ENCODE peak calls at places on chromosomes 3 and 15, in five cellular contexts. H is MCF 10A; T is uterus; G is nephron progenitor cell; M is CD4-positive, alpha-beta T cell. X is an unnamed sample.

GRCh38 chr3:48090166-48090939 is 74.1 kb upstream of the MAP4 start:
- DNase-seq in H (no peak), T (no peak), G (no peak), M (no peak), X (no peak)

GRCh38 chr3:112143251-112143650 is 10.2 kb upstream of the GCSAM start:
- DNase-seq in H (no peak), T (no peak), G (no peak), M (no peak), X (no peak)

GRCh38 chr15:73127302-73127936 is 75.2 kb downstream of the NEO1 start:
- DNase-seq in H (peak), T (no peak), G (peak), M (no peak), X (no peak)

GRCh38 chr3:141063831-141064230 is 12.7 kb downstream of the SPSB4 start:
- DNase-seq in H (no peak), T (no peak), G (no peak), M (no peak), X (no peak)

GRCh38 chr3:197027896-197028710 is 1.5 kb downstream of the MELTF start:
- DNase-seq in H (no peak), T (no peak), G (no peak), M (no peak), X (no peak)

GRCh38 chr3:46667657-46668056 is 25.8 kb downstream of the ALS2CL start:
- DNase-seq in H (no peak), T (peak), G (no peak), M (no peak), X (no peak)

GRCh38 chr3:156383433-156384025 is 171.4 kb downstream of the SSR3 start:
- DNase-seq in H (no peak), T (no peak), G (no peak), M (no peak), X (no peak)

GRCh38 chr15:60667925-60668324 is 189.0 kb upstream of the ICE2 start:
- DNase-seq in H (no peak), T (no peak), G (no peak), M (no peak), X (no peak)

GRCh38 chr3:49785565-49786356 is 581 bp downstream of the IP6K1 start:
- DNase-seq in H (peak), T (peak), G (no peak), M (peak), X (peak)

GRCh38 chr3:139127101-139127500 is 82.4 kb upstream of the PRR23C start:
- DNase-seq in H (no peak), T (no peak), G (no peak), M (no peak), X (no peak)

GRCh38 chr15:36472672-36473071 is 106.8 kb upstream of the CDIN1 start:
- DNase-seq in H (no peak), T (no peak), G (no peak), M (no peak), X (no peak)

GRCh38 chr15:101250931-101251829 is 668 bp downstream of the CHSY1 start:
- DNase-seq in H (peak), T (no peak), G (peak), M (peak), X (peak)

GRCh38 chr15:69489101-69489571 is 36.5 kb downstream of the RPLP1 start:
- DNase-seq in H (no peak), T (no peak), G (no peak), M (no peak), X (no peak)

GRCh38 chr15:25345943-25346342 is 92.9 kb downstream of the UBE3A start:
- DNase-seq in H (peak), T (no peak), G (peak), M (no peak), X (no peak)

GRCh38 chr3:37591130-37591865 is 270.4 kb upstream of the CTDSPL start:
- DNase-seq in H (no peak), T (peak), G (no peak), M (no peak), X (no peak)

GRCh38 chr3:195662-196061 is 901 bp upstream of the CHL1 start:
- DNase-seq in H (no peak), T (no peak), G (no peak), M (no peak), X (no peak)

GRCh38 chr3:146702237-146702636 is 97.1 kb upstream of the PLSCR5 start:
- DNase-seq in H (no peak), T (no peak), G (no peak), M (no peak), X (no peak)

GRCh38 chr15:72341361-72341760 is 21.4 kb upstream of the CELF6 start:
- DNase-seq in H (no peak), T (no peak), G (peak), M (no peak), X (no peak)

GRCh38 chr15:36777941-36778340 is 198.5 kb downstream of the CDIN1 start:
- DNase-seq in H (no peak), T (no peak), G (no peak), M (no peak), X (no peak)

GRCh38 chr3:56783644-56784451 is 17.9 kb downstream of the ARHGEF3 start:
- DNase-seq in H (peak), T (peak), G (no peak), M (peak), X (no peak)

GRCh38 chr3:182364323-182364722 is 429.0 kb upstream of the ATP11B start:
- DNase-seq in H (peak), T (no peak), G (no peak), M (no peak), X (no peak)

GRCh38 chr3:114558271-114558670 is 264.4 kb downstream of the TIGIT start:
- DNase-seq in H (no peak), T (no peak), G (no peak), M (no peak), X (no peak)

GRCh38 chr3:133829310-133829707 is 23.7 kb downstream of the SRPRB start:
- DNase-seq in H (no peak), T (no peak), G (no peak), M (no peak), X (no peak)

GRCh38 chr3:141246958-141247301 is 15.3 kb downstream of the PXYLP1 start:
- DNase-seq in H (no peak), T (no peak), G (no peak), M (no peak), X (no peak)

GRCh38 chr15:50275908-50276307 is 10.4 kb upstream of the HDC start:
- DNase-seq in H (peak), T (no peak), G (no peak), M (no peak), X (no peak)

GRCh38 chr15:53978248-53978906 is at the start of gene UNC13C:
- DNase-seq in H (no peak), T (no peak), G (peak), M (no peak), X (peak)

GRCh38 chr3:106197532-106198187 is 328.8 kb upstream of the CBLB start:
- DNase-seq in H (no peak), T (no peak), G (no peak), M (no peak), X (no peak)

GRCh38 chr3:12436514-12437222 is 47.6 kb upstream of the TSEN2 start:
- DNase-seq in H (no peak), T (peak), G (no peak), M (no peak), X (no peak)

GRCh38 chr15:85956515-85957275 is 123.0 kb upstream of the AGBL1 start:
- DNase-seq in H (peak), T (no peak), G (no peak), M (no peak), X (no peak)

GRCh38 chr15:51621917-51622268 is 678 bp downstream of the DMXL2 start:
- DNase-seq in H (peak), T (peak), G (peak), M (peak), X (peak)

GRCh38 chr3:78506581-78507195 is 1261.1 kb downstream of the ROBO1 start:
- DNase-seq in H (peak), T (no peak), G (no peak), M (no peak), X (no peak)

GRCh38 chr3:113241292-113242033 is 30.1 kb downstream of the BOC start:
- DNase-seq in H (no peak), T (peak), G (peak), M (no peak), X (no peak)

GRCh38 chr3:178536271-178537079 is at the start of gene KCNMB2:
- DNase-seq in H (no peak), T (no peak), G (peak), M (no peak), X (no peak)

GRCh38 chr15:99682455-99682854 is 50.8 kb downstream of the LYSMD4 start:
- DNase-seq in H (peak), T (no peak), G (no peak), M (no peak), X (no peak)

GRCh38 chr3:89179355-89179997 is 72.1 kb downstream of the EPHA3 start:
- DNase-seq in H (peak), T (no peak), G (no peak), M (no peak), X (no peak)

GRCh38 chr3:135103913-135104312 is 308.9 kb downstream of the EPHB1 start:
- DNase-seq in H (no peak), T (no peak), G (no peak), M (no peak), X (no peak)

GRCh38 chr15:41671656-41672636 is 11.7 kb downstream of the MGA start:
- DNase-seq in H (no peak), T (no peak), G (no peak), M (no peak), X (no peak)

GRCh38 chr3:157921767-157922166 is 184.5 kb downstream of the SHOX2 start:
- DNase-seq in H (no peak), T (no peak), G (no peak), M (no peak), X (no peak)

GRCh38 chr15:66588537-66588936 is 22.7 kb upstream of the LCTL start:
- DNase-seq in H (no peak), T (no peak), G (no peak), M (no peak), X (no peak)

GRCh38 chr3:8848696-8849131 is 79.3 kb upstream of the OXTR start:
- DNase-seq in H (no peak), T (no peak), G (no peak), M (no peak), X (no peak)

GRCh38 chr3:194339356-194339755 is 11.8 kb downstream of the CPN2 start:
- DNase-seq in H (no peak), T (no peak), G (no peak), M (no peak), X (no peak)
- TF ChIP-seq CTCF in H (no peak), T (no peak), G (no peak), M (no peak), X (peak)

DNA sequence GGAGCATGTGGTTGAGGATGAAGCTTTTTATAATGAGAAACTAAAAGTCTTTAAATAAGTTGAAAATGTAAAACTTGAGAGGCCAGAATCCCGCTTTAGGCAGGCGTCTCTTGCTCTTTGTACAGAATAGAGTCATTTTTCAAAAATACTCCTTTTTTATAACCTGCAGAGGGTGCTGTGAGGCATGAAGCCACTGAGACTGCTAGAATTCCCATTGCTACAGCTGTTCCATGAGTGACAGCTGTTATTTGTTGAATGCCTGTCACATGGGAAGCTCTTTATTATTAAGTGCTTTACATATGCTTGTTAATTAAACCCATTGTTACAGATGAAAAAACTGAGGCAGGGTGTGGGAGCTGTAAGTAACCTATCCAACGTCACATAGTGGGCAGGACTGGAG is 18.5 kb downstream of the MINAR1 start:
- DNase-seq in H (peak), T (no peak), G (no peak), M (no peak), X (no peak)
- TF ChIP-seq CTCF in H (no peak), T (no peak), G (no peak), M (no peak), X (peak)

DNA sequence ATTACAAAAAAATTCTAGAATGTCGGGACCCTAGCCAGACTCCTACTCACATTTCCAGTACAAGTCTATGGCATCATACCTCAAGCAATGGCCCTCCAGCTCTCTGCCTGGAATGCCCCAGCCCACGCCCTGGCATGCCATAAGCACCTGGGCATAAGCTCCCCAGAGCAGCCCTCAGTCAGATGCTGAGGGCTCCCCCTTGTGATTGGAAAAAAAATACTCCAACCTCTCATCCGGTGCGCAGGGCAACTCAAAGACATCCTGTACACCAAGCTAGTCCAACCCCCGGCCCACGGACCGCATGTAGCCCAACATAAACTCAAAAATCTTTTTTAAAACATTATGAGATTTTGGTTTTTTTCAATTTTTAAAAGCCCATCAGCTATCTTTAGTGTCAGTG is 115.4 kb downstream of the NEK10 start:
- DNase-seq in H (peak), T (no peak), G (peak), M (no peak), X (no peak)
- TF ChIP-seq CTCF in H (peak), T (no peak), G (peak), M (no peak), X (peak)

GRCh38 chr3:34277110-34277509 is 478.7 kb downstream of the PDCD6IP start:
- DNase-seq in H (no peak), T (no peak), G (no peak), M (no peak), X (no peak)
- TF ChIP-seq CTCF in H (no peak), T (no peak), G (no peak), M (no peak), X (no peak)

DNA sequence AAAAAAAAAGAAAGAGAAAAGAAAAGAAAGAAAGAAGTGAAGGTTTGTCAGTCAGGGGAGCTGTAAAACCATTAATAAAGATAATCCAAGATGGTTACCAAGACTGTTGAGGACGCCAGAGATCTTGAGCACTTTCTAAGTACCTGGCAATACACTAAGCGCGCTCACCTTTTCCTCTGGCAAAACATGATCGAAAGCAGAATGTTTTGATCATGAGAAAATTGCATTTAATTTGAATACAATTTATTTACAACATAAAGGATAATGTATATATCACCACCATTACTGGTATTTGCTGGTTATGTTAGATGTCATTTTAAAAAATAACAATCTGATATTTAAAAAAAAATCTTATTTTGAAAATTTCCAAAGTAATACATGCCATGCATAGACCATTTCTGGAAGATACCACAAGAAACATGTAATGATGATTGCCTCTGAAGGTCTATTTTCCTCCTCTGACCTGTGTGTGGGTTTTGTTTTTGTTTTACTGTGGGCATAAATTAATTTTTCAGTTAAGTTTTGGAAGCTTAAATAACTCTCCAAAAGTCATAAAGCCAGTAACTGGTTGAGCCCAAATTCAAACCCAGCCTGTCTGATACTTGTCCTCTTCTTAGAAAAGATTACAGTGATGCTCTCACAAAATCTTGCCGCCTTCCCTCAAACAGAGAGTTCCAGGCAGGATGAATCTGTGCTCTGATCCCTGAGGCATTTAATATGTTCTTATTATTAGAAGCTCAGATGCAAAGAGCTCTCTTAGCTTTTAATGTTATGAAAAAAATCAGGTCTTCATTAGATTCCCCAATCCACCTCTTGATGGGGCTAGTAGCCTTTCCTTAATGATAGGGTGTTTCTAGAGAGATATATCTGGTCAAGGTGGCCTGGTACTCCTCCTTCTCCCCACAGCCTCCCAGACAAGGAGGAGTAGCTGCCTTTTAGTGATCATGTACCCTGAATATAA is 2.0 kb downstream of the B2M start:
- DNase-seq in H (peak), T (no peak), G (no peak), M (no peak), X (no peak)
- TF ChIP-seq CTCF in H (peak), T (no peak), G (no peak), M (peak), X (no peak)

GRCh38 chr3:74801924-74802323 is 187.5 kb upstream of the CNTN3 start:
- DNase-seq in H (no peak), T (no peak), G (no peak), M (no peak), X (no peak)
- TF ChIP-seq CTCF in H (no peak), T (no peak), G (no peak), M (no peak), X (no peak)

DNA sequence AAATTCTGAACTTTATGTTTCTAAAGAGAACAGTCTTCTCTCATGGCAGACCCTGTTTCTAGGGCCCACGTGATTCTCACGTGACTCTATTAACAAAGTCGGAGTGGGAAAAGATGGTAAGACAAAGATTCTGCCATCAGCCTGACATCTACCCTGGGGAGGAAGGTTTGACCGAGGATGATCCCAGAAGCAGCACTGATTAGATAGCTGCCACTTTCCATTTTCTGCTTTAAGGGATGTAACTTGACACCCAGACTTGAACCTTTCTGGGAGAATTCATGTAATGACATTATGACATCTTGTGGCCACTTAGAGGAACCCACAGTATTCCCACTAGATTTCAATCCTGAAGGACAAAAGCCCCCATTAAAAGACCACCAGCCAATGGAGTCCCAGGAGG is 480.3 kb upstream of the PROK2 start:
- DNase-seq in H (peak), T (no peak), G (no peak), M (no peak), X (no peak)
- TF ChIP-seq CTCF in H (peak), T (no peak), G (no peak), M (no peak), X (peak)

DNA sequence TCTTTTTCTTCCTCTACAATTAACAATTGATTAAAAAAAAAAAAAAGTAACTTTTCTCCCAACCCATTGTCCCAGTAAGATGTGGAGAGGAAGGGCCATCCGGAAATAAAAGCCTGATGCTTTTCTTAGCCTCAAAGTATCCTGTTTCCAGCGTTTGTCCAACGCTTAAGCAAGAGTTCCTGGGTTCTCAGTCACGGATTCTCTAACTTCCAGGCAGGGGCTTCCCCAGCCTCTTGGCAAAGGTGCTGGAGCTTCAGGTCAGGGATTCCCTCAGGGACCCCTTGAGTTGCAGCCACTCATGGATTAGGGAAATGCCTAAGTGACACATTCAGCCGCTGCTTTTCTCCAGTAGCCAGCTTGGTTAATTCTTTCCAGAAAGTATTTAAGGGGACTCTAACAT is 22.3 kb upstream of the C2CD4B start:
- DNase-seq in H (no peak), T (no peak), G (no peak), M (no peak), X (no peak)
- TF ChIP-seq CTCF in H (no peak), T (no peak), G (no peak), M (no peak), X (no peak)

X was measured in progenitor cell of endocrine pancreas.